ENCODE peak calls at places on chromosomes 6 and 20, in six cellular contexts. P, N, T, I, H and J are unnamed samples.
A peak's percentile ranks its signal among the peaks of the same experiment; 100 is the strongest.

GRCh38 chr6:14254505-14254904 is 136.9 kb downstream of the CD83 start:
- DNase-seq in I (no peak), N (no peak), H (no peak), T (no peak), P (no peak), J (peak; percentile 69)

GRCh38 chr6:119189498-119189897 is 111.0 kb upstream of the FAM184A start:
- DNase-seq in T (no peak), I (no peak), N (no peak), H (no peak), P (no peak), J (no peak)

GRCh38 chr6:134753001-134753400 is 196.9 kb downstream of the ALDH8A1 start:
- DNase-seq in P (no peak), N (no peak), I (no peak), H (no peak), T (no peak), J (no peak)

GRCh38 chr6:104617541-104618072 is 242.1 kb downstream of the HACE1 start:
- DNase-seq in I (no peak), P (no peak), H (no peak), T (no peak), N (no peak), J (no peak)

GRCh38 chr20:42779216-42779615 is 410.5 kb downstream of the PTPRT start:
- DNase-seq in I (no peak), H (no peak), N (no peak), P (no peak), T (no peak), J (no peak)

GRCh38 chr6:2448826-2449571 is 203.6 kb upstream of the GMDS start:
- DNase-seq in I (peak; percentile 28), P (peak; percentile 44), H (no peak), T (no peak), N (peak; percentile 89), J (peak; percentile 15)

GRCh38 chr6:157644043-157644810 is 178.8 kb upstream of the SNX9 start:
- DNase-seq in P (no peak), N (no peak), H (no peak), I (peak; percentile 43), T (no peak), J (no peak)

GRCh38 chr6:154482858-154483257 is 27.6 kb downstream of the CNKSR3 start:
- DNase-seq in T (no peak), I (no peak), N (peak; percentile 21), P (no peak), H (no peak), J (no peak)

GRCh38 chr6:6686748-6687601 is 98.5 kb downstream of the LY86 start:
- DNase-seq in T (peak; percentile 55), N (no peak), H (peak; percentile 95), P (peak; percentile 99), I (peak; percentile 89), J (no peak)

GRCh38 chr20:58838174-58838573 is 12.5 kb downstream of the GNAS-AS1 start:
- DNase-seq in I (no peak), N (no peak), P (no peak), H (no peak), T (no peak), J (no peak)

GRCh38 chr20:58839991-58840747 is 10.5 kb downstream of the GNAS-AS1 start:
- DNase-seq in I (no peak), H (no peak), P (no peak), T (no peak), N (no peak), J (no peak)

GRCh38 chr20:58837717-58838116 is 13.0 kb downstream of the GNAS-AS1 start:
- DNase-seq in N (no peak), P (no peak), T (no peak), I (no peak), H (no peak), J (no peak)

GRCh38 chr20:58840816-58841538 is 9.7 kb downstream of the GNAS-AS1 start:
- DNase-seq in I (no peak), P (no peak), H (no peak), T (no peak), N (no peak), J (no peak)

DNA sequence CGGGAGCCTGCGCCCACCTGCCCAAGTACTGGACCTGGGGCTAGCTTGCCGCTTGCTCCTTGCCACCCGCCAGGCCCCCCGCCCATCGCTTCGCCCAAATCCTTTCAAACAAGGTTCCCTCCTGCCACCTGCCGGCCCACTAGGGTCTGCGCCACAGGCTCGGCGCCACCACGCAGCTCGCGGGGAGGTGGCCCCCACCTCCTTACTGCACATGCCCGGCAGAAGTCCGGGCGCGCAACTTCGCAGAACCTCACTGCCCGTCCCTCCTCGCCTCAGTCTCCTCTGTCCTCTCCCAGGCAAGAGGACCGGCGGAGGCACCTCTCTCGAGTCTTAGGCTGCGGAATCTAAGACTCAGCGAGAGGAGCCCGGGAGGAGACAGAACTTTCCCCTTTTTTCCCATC is 11.2 kb downstream of the GNAS-AS1 start:
- DNase-seq in I (peak; percentile 52), N (peak; percentile 24), T (peak; percentile 55), P (no peak), H (no peak), J (no peak)
- H3K4me3 ChIP-seq in I (no peak overlapping the region), N (no peak overlapping the region), T (peak overlapping the region; percentile 20), P (no peak overlapping the region), H (no peak overlapping the region), J (no peak overlapping the region)

GRCh38 chr6:30238178-30238795 is 25.1 kb upstream of the TRIM26 start:
- DNase-seq in H (no peak), P (no peak), N (peak; percentile 31), I (no peak), T (no peak), J (no peak)
- TF ChIP-seq CTCF in H (no peak), P (no peak), N (peak; percentile 40), I (no peak), T (peak; percentile 40), J (peak; percentile 70)

DNA sequence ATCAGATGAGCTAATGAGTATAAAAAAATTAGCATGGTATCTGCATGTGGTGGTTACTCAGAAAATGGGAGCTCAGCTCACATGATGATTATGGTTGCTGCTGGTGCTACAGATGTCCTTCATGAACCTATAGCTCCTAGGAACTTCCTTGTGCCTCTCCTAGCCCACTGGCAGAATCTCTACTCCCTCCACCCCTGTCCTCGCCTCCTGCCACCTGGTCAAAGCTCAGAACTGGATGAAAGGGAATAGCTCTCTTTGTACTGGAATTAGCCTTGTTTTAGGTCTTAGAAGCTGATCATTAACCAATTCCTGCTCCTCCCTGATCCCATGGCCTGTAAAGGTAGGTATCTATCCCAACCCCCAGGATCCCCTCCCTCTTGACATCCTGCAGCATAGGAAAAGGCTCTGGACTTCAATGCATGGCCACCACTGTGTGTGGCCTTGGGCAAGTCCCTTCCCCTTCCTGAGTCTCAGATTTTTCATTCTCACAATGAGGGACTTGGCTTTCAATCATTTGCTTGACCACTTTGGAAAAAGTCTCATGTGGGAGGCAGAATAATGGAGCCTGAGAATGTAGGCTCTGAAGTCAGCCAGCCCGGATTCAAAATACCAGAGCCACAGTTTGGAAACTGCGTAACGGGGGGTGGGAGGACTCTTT is 43.9 kb downstream of the SLC13A3 start:
- DNase-seq in T (no peak), P (no peak), H (no peak), N (no peak), I (no peak), J (no peak)
- H3K4me3 ChIP-seq in T (no peak overlapping the region), P (no peak overlapping the region), H (no peak overlapping the region), N (no peak overlapping the region), I (no peak overlapping the region), J (no peak overlapping the region)

DNA sequence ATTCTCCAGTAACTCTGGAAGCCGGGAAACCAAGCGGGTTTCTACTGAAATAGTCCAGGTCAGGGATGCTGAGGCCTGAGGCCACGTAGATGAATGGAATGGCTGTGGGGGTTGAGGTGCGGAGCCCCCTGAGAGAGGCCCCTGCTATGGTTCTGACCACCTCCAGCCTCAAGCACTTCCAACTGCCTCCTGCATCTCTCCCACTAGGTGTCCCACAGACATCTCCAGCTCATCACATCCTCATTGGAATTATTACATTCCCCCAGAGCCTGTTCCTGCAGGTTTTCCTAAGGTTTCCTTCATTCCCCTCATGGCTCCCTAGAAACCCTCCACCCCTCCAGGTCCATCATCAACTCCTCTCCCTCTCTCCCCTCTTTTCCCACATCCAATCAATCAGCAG is 48.7 kb downstream of the UNC5CL start:
- DNase-seq in T (no peak), H (no peak), P (no peak), N (no peak), I (no peak), J (no peak)
- TF ChIP-seq CTCF in T (no peak), H (no peak), P (no peak), N (peak; percentile 9), I (no peak), J (no peak)

DNA sequence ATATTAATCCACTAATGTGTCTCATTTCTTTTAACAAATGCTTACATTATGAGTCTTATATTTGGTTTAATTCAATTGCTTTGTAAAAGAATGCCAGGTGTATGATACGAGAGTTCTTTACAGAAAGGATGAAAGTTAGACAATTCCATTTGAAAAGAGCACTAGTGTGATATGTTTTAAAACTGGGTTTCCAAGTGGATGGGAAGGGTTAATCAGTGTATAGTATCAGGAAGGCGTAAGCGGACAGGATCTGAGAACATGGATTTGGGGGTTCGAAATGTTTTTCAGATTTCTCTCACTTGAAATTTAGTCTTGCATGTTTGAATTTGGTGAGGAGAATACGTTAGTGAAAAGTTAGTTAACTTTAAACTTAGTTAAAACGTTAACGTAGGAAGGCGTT is 2.6 kb downstream of the FOXO3 start:
- DNase-seq in P (no peak), T (no peak), N (no peak), H (no peak), I (no peak), J (no peak)
- H3K4me3 ChIP-seq in P (peak overlapping the region; percentile 96), T (no peak overlapping the region), N (peak overlapping the region; percentile 78), H (peak overlapping the region; percentile 84), I (peak overlapping the region; percentile 96), J (no peak overlapping the region)